ENCODE peak calls at places on chromosomes 12 and 14, in five cellular contexts. S is cardiac fibroblast, Q is pancreas, D is dorsolateral prefrontal cortex, T is astrocyte of the cerebellum. F is an unnamed sample.
A peak's percentile ranks its signal among the peaks of the same experiment; 100 is the strongest.

GRCh38 chr14:58985786-58986185 is 202.7 kb upstream of the DAAM1 start:
- DNase-seq in D (no peak), Q (no peak), T (no peak), S (no peak), F (no peak)

GRCh38 chr12:49943663-49943945 is 6.9 kb upstream of the AQP2 start:
- DNase-seq in T (no peak), S (no peak), Q (no peak), D (no peak), F (no peak)

GRCh38 chr14:84894254-84894653 is 635.7 kb upstream of the FLRT2 start:
- DNase-seq in D (no peak), S (no peak), Q (no peak), T (no peak), F (no peak)

GRCh38 chr14:39265032-39265431 is 31.3 kb downstream of the MIA2 start:
- DNase-seq in Q (no peak), D (no peak), T (no peak), S (peak; percentile 67), F (peak; percentile 73)

GRCh38 chr14:58243790-58244555 is 670 bp upstream of the PSMA3 start:
- DNase-seq in D (no peak), T (no peak), Q (no peak), S (peak; percentile 7), F (peak; percentile 14)

GRCh38 chr14:35867280-35867629 is 41.1 kb downstream of the BRMS1L start:
- DNase-seq in S (no peak), Q (no peak), D (no peak), T (no peak), F (no peak)

GRCh38 chr12:113190761-113191160 is 5.2 kb downstream of the RITA1 start:
- DNase-seq in Q (no peak), T (no peak), D (no peak), S (peak; percentile 49), F (peak; percentile 48)

GRCh38 chr14:76786556-76786955 is 25.3 kb downstream of the VASH1 start:
- DNase-seq in T (no peak), D (no peak), S (no peak), Q (no peak), F (no peak)

GRCh38 chr14:68947802-68948201 is 31.3 kb downstream of the ACTN1 start:
- DNase-seq in T (no peak), Q (no peak), D (no peak), S (peak; percentile 90), F (peak; percentile 93)

GRCh38 chr14:77316872-77317271 is 3.8 kb downstream of the POMT2 start:
- DNase-seq in Q (no peak), T (no peak), S (no peak), D (no peak), F (no peak)

GRCh38 chr14:22386924-22387775 is 201.9 kb downstream of the DAD1 start:
- DNase-seq in S (peak; percentile 83), T (peak; percentile 86), D (peak; percentile 63), Q (peak; percentile 44), F (peak; percentile 87)

GRCh38 chr12:11846504-11846903 is 197.0 kb downstream of the ETV6 start:
- DNase-seq in T (no peak), Q (no peak), D (no peak), S (no peak), F (no peak)

GRCh38 chr12:125240717-125241116 is 175.5 kb downstream of the AACS start:
- DNase-seq in S (no peak), D (no peak), Q (no peak), T (no peak), F (no peak)

GRCh38 chr12:52170827-52171226 is 21.0 kb downstream of the KRT80 start:
- DNase-seq in S (no peak), T (no peak), Q (no peak), D (no peak), F (no peak)

GRCh38 chr12:109563291-109564284 is 9.7 kb downstream of the MMAB start:
- DNase-seq in T (no peak), S (peak; percentile 43), D (no peak), Q (no peak), F (no peak)

GRCh38 chr14:76181546-76181945 is 29.8 kb downstream of the GPATCH2L start:
- DNase-seq in T (no peak), D (no peak), S (peak; percentile 12), Q (no peak), F (peak; percentile 26)

GRCh38 chr14:87261621-87262020 is 731.4 kb downstream of the GALC start:
- DNase-seq in D (no peak), S (no peak), T (no peak), Q (no peak), F (no peak)

GRCh38 chr14:90510208-90510607 is 113.4 kb downstream of the CALM1 start:
- DNase-seq in T (no peak), Q (peak; percentile 84), S (no peak), D (no peak), F (no peak)

GRCh38 chr14:55739967-55740707 is 160.1 kb downstream of the KTN1 start:
- DNase-seq in D (no peak), T (no peak), Q (peak; percentile 55), S (peak; percentile 48), F (no peak)

GRCh38 chr12:120156315-120157259 is 37.9 kb downstream of the GCN1 start:
- DNase-seq in D (no peak), S (no peak), Q (no peak), T (no peak), F (no peak)

GRCh38 chr12:40325349-40325960 is 100.7 kb downstream of the LRRK2 start:
- DNase-seq in T (no peak), D (no peak), Q (no peak), S (peak; percentile 2), F (peak; percentile 7)

GRCh38 chr12:99004799-99005474 is 359.8 kb downstream of the APAF1 start:
- DNase-seq in S (no peak), D (no peak), T (no peak), Q (no peak), F (no peak)

GRCh38 chr12:106709068-106709511 is 65.4 kb upstream of the RIC8B start:
- DNase-seq in S (no peak), D (no peak), T (no peak), Q (no peak), F (no peak)

GRCh38 chr12:90102957-90103652 is 394.5 kb upstream of the ATP2B1 start:
- DNase-seq in Q (no peak), T (peak; percentile 49), D (no peak), S (peak; percentile 61), F (peak; percentile 67)

GRCh38 chr14:95240859-95241813 is 78.6 kb downstream of the CLMN start:
- DNase-seq in T (no peak), D (no peak), S (no peak), Q (no peak), F (no peak)

GRCh38 chr12:14262771-14263511 is 102.5 kb upstream of the ATF7IP start:
- DNase-seq in S (no peak), T (no peak), D (no peak), Q (no peak), F (no peak)

GRCh38 chr12:117514016-117514415 is 152.6 kb upstream of the NOS1 start:
- DNase-seq in D (peak; percentile 16), Q (no peak), T (no peak), S (no peak), F (no peak)

GRCh38 chr12:104218935-104219334 is 3.4 kb downstream of the TXNRD1 start:
- DNase-seq in S (peak; percentile 56), Q (no peak), T (no peak), D (no peak), F (peak; percentile 56)

GRCh38 chr12:104220931-104221330 is 5.4 kb downstream of the TXNRD1 start:
- DNase-seq in S (no peak), Q (no peak), D (no peak), T (no peak), F (no peak)

GRCh38 chr12:104219361-104219892 is 3.8 kb downstream of the TXNRD1 start:
- DNase-seq in T (peak; percentile 80), D (no peak), S (peak; percentile 99), Q (no peak), F (peak; percentile 99)

GRCh38 chr12:104222981-104223380 is 7.4 kb downstream of the TXNRD1 start:
- DNase-seq in Q (no peak), D (no peak), T (no peak), S (no peak), F (no peak)

GRCh38 chr12:104219908-104220404 is 4.4 kb downstream of the TXNRD1 start:
- DNase-seq in T (no peak), D (no peak), S (no peak), Q (no peak), F (peak; percentile 72)
- H3K4me3 ChIP-seq in T (no peak overlapping the region), D (no peak overlapping the region), S (no peak overlapping the region), Q (no peak overlapping the region), F (no peak overlapping the region)

GRCh38 chr12:111298583-111299436 is 70.1 kb downstream of the PHETA1 start:
- DNase-seq in Q (no peak), S (peak; percentile 66), T (peak; percentile 13), D (peak; percentile 50), F (peak; percentile 60)

GRCh38 chr12:111295176-111295575 is 73.7 kb downstream of the PHETA1 start:
- DNase-seq in T (no peak), Q (no peak), D (no peak), S (no peak), F (no peak)

GRCh38 chr12:111296906-111297463 is 71.9 kb downstream of the PHETA1 start:
- DNase-seq in Q (no peak), T (no peak), D (no peak), S (no peak), F (no peak)

GRCh38 chr12:111293266-111294009 is 75.5 kb downstream of the PHETA1 start:
- DNase-seq in Q (no peak), S (no peak), T (no peak), D (no peak), F (no peak)

DNA sequence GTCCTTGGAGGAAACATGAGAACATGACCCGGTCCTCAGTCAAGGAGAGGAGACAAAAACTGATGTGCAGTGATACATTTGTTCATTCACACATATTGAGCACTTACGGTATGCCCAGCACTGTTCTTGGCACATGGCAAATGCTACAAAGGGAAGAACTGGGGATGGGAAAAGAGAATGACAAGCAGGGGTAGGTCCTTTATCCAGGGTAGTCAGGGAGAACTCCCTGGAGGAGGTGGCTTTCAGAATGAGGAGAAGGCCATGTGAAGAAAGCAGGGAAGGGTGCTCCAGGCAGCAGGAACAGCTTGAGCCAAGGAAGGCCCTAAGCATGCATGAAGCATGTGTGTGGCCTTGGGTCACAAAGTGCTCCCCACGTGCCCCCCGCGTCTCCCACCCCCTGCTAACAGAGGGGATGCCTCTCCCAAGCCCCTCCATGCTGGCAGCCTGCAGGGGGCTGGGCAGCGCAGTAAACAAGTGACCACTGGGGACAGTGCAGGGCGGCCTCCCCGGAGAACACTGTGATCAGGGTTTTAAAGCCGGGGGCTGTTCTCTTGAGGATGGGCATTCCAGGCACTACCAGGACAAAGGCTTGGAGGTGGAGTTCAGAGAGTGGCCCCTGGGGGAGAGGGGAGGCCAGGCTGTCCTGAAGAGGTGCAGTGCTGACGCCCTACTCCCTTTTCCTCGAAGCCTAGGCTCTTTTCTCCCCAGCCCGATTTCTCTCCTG is 71.0 kb downstream of the PHETA1 start:
- DNase-seq in S (no peak), D (no peak), Q (no peak), T (no peak), F (no peak)
- TF ChIP-seq CTCF in S (no peak), D (no peak), Q (no peak), T (no peak), F (no peak)

GRCh38 chr14:104118006-104118844 is 20.2 kb upstream of the KIF26A start:
- DNase-seq in Q (peak; percentile 30), T (no peak), D (no peak), S (no peak), F (no peak)
- H3K4me3 ChIP-seq in Q (no peak overlapping the region), T (no peak overlapping the region), D (no peak overlapping the region), S (no peak overlapping the region), F (no peak overlapping the region)

DNA sequence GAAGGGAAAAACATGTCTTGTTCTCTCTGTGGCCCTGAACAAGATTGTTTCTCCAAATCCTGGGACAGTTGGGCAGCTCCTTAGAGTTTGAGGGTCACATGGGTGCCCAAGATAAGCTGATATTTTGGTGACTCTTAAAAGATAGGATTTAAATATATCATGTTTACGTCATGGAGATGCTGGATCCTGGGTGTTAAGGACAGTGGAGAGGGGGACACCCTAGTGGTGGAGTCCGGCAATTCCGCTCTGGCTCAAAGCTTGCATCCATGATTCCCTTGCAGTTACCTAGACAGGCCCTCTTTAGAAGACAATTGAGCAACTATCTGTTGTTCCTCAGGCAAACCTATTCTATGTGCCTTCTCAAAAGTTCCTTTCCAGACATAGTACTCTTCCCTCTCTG is 101.8 kb downstream of the CMKLR1 start:
- DNase-seq in T (no peak), D (no peak), S (no peak), Q (no peak), F (no peak)
- TF ChIP-seq CTCF in T (peak; percentile 19), D (no peak), S (no peak), Q (no peak), F (peak; percentile 11)